ENCODE peak calls at places on chromosomes 4 and X, in four cellular contexts. C is ecto neural progenitor cell; F is stimulated activated CD8-positive, alpha-beta memory T cell treated with anti-CD3 and anti-CD28 coated beads, Interleukin-4, amount 100 ng/mL, for 1 hour; S is ELR. V is an unnamed sample.

GRCh38 chrX:8201896-8202331 is 30.8 kb upstream of the VCX2 start:
- DNase-seq in C (no peak), F (no peak), S (peak), V (peak)

GRCh38 chrX:9440116-9440844 is 24.6 kb upstream of the TBL1X start:
- DNase-seq in C (no peak), F (no peak), S (no peak), V (no peak)

GRCh38 chr4:1864076-1865008 is 6.9 kb upstream of the NSD2 start:
- DNase-seq in C (peak), F (no peak), S (no peak), V (no peak)

GRCh38 chr4:67929447-67929846 is 33.8 kb downstream of the TMPRSS11A start:
- DNase-seq in C (no peak), F (no peak), S (peak), V (no peak)

GRCh38 chrX:69237228-69237627 is 72.0 kb upstream of the PJA1 start:
- DNase-seq in C (no peak), F (no peak), S (no peak), V (no peak)

GRCh38 chrX:130224810-130225209 is 43.9 kb downstream of the ZNF280C start:
- DNase-seq in C (no peak), F (no peak), S (no peak), V (no peak)

GRCh38 chr4:64464581-64464980 is 55.3 kb upstream of the TECRL start:
- DNase-seq in C (no peak), F (no peak), S (peak), V (no peak)

GRCh38 chr4:26576171-26576829 is 7.6 kb upstream of the TBC1D19 start:
- DNase-seq in C (no peak), F (no peak), S (peak), V (no peak)

GRCh38 chrX:23557070-23557469 is 110.2 kb upstream of the PRDX4 start:
- DNase-seq in C (no peak), F (no peak), S (no peak), V (no peak)

GRCh38 chr4:83219344-83219990 is 65.1 kb downstream of the COQ2 start:
- DNase-seq in C (no peak), F (no peak), S (peak), V (no peak)

GRCh38 chr4:88812420-88812819 is 114.8 kb upstream of the NAP1L5 start:
- DNase-seq in C (no peak), F (no peak), S (no peak), V (no peak)

GRCh38 chrX:100895365-100896075 is 21.4 kb upstream of the NOX1 start:
- DNase-seq in C (peak), F (no peak), S (peak), V (no peak)

GRCh38 chrX:39676434-39676833 is 421.3 kb downstream of the BCOR start:
- DNase-seq in C (no peak), F (no peak), S (no peak), V (no peak)

GRCh38 chr4:147950261-147950660 is 218.4 kb downstream of the ARHGAP10 start:
- DNase-seq in C (no peak), F (no peak), S (no peak), V (no peak)

GRCh38 chrX:17535229-17535628 is 160.2 kb downstream of the NHS start:
- DNase-seq in C (no peak), F (no peak), S (peak), V (no peak)

GRCh38 chr4:47372561-47372960 is 90.9 kb downstream of the COMMD8 start:
- DNase-seq in C (no peak), F (no peak), S (no peak), V (no peak)

GRCh38 chr4:153651041-153651960 is 32.8 kb upstream of the TLR2 start:
- DNase-seq in C (no peak), F (peak), S (peak), V (peak)

GRCh38 chr4:40940317-40940720 is 190.6 kb downstream of the NSUN7 start:
- DNase-seq in C (no peak), F (no peak), S (no peak), V (peak)

GRCh38 chr4:30330894-30331652 is 389.1 kb upstream of the PCDH7 start:
- DNase-seq in C (no peak), F (no peak), S (no peak), V (no peak)

GRCh38 chr4:163395055-163395454 is 51.4 kb downstream of the NPY5R start:
- DNase-seq in C (no peak), F (no peak), S (peak), V (no peak)

GRCh38 chrX:106481341-106481740 is 130.4 kb upstream of the RADX start:
- DNase-seq in C (peak), F (no peak), S (peak), V (no peak)

GRCh38 chr4:7397206-7398103 is 37.3 kb downstream of the PSAPL1 start:
- DNase-seq in C (peak), F (no peak), S (no peak), V (no peak)

GRCh38 chrX:40064055-40064597 is 33.6 kb downstream of the BCOR start:
- DNase-seq in C (no peak), F (no peak), S (no peak), V (no peak)

GRCh38 chr4:163548481-163549243 is 54.2 kb downstream of the TMA16 start:
- DNase-seq in C (no peak), F (no peak), S (peak), V (no peak)

GRCh38 chrX:107678957-107679740 is 50.8 kb downstream of the PRPS1 start:
- DNase-seq in C (no peak), F (no peak), S (peak), V (peak)

GRCh38 chr4:78749258-78749971 is 26.7 kb upstream of the BMP2K start:
- DNase-seq in C (no peak), F (no peak), S (no peak), V (no peak)

GRCh38 chrX:51742586-51742985 is 656 bp upstream of the GSPT2 start:
- DNase-seq in C (no peak), F (no peak), S (no peak), V (no peak)

GRCh38 chr4:3442959-3443749 is 1.4 kb downstream of the HGFAC start:
- DNase-seq in C (peak), F (peak), S (peak), V (peak)

GRCh38 chr4:169179609-169180526 is 90.9 kb downstream of the SH3RF1 start:
- DNase-seq in C (no peak), F (no peak), S (no peak), V (no peak)

GRCh38 chr4:169243808-169244207 is 26.9 kb downstream of the SH3RF1 start:
- DNase-seq in C (no peak), F (no peak), S (no peak), V (no peak)